ENCODE peak calls at places on chromosomes 6 and 20, in four cellular contexts. T is ovary, Y is WTC11, Q is cardiac fibroblast. K is an unnamed sample.

GRCh38 chr6:169121013-169121412 is 132.6 kb downstream of the THBS2 start:
- DNase-seq in T (no peak), Y (no peak), Q (no peak), K (no peak)

GRCh38 chr6:4487538-4487937 is 288.7 kb upstream of the CDYL start:
- DNase-seq in Q (peak; percentile 42), Y (no peak), T (no peak), K (peak; percentile 35)

GRCh38 chr6:121590438-121590837 is 155.0 kb downstream of the GJA1 start:
- DNase-seq in Y (no peak), T (no peak), Q (peak; percentile 80), K (no peak)

GRCh38 chr20:32970973-32971300 is 33.3 kb downstream of the SUN5 start:
- DNase-seq in T (no peak), Y (peak; percentile 9), Q (no peak), K (no peak)

GRCh38 chr6:141677598-141678211 is 455.0 kb upstream of the GJE1 start:
- DNase-seq in Q (peak; percentile 67), T (no peak), Y (no peak), K (no peak)

GRCh38 chr6:75968143-75968542 is 104.3 kb downstream of the IMPG1 start:
- DNase-seq in Y (no peak), T (no peak), Q (no peak), K (no peak)

GRCh38 chr20:21548390-21549035 is 34.6 kb upstream of the NKX2-2 start:
- DNase-seq in Y (no peak), Q (no peak), T (no peak), K (peak; percentile 77)

GRCh38 chr6:24520929-24521546 is 26.3 kb downstream of the ALDH5A1 start:
- DNase-seq in Q (peak; percentile 41), T (no peak), Y (peak; percentile 70), K (peak; percentile 59)

GRCh38 chr6:170132561-170132991 is 158.3 kb downstream of the DLL1 start:
- DNase-seq in Q (no peak), Y (no peak), T (no peak), K (no peak)

GRCh38 chr6:56764081-56764566 is 121.4 kb upstream of the DST start:
- DNase-seq in Q (peak; percentile 64), T (no peak), Y (no peak), K (no peak)
- TF ChIP-seq CTCF in Q (peak; percentile 60), T (no peak), Y (peak; percentile 17), K (no peak)

DNA sequence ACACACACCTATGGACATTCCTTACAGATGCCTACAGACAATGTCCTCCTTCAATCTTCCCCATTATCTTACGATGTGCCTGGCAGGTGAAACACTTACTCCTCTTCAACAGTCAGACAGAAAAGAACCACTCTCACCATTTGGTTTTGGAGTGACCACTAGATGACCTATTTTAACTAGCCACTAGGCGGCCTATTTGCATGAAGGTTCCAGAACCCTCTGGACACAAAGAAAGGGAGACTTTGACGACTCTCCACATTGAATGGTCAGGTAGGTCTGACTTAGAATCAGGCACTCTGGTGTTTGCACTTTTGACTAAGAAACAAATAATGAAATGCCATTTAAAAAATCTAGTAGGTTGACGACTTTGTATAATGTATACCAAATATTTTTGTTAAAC is 42.0 kb downstream of the PNLDC1 start:
- DNase-seq in Q (peak; percentile 34), T (no peak), Y (no peak), K (no peak)
- TF ChIP-seq CTCF in Q (peak; percentile 53), T (no peak), Y (no peak), K (peak; percentile 20)

DNA sequence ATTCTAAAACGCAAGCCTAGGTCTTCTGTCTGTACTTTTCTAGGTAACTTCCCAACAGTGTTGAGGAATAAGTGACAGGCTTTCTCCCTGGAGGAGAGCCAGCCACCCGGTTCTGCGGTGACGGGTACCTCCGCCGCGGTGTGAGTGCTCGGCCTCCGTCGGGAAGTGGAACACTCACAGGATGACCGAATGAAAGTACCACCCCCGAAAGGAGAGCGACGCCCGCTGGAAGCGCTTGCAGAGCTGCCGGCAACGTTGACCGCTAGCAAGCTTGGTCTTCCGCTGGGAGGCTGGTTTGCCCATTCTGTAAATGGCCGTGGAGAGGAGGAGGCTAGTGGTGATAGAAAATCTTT is 581 bp upstream of the TMEM242 start:
- DNase-seq in T (peak; percentile 78), Y (peak; percentile 76), Q (peak; percentile 83), K (peak; percentile 38)
- TF ChIP-seq CTCF in T (no peak), Y (no peak), Q (no peak), K (no peak)

DNA sequence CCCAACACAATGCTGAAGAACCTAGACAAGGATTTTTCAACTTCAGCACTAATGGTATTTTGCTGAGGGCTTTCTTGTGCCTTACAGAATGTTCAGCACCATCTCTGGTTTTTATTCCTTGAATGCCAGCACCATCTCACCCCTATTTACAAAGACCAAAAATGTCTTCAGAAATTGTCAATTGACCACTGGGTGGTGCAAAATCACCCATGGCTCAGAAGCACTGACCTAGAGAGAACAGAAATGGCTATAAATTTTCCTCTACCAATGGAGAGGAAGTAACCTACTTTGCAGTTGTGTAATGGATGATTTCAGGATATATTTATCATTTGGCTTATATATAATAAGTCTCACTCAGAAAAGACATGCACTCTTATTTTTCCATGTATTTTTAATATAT is 431.0 kb upstream of the IRAK1BP1 start:
- DNase-seq in Y (no peak), Q (peak; percentile 70), T (no peak), K (no peak)
- TF ChIP-seq CTCF in Y (no peak), Q (peak; percentile 46), T (no peak), K (no peak)

GRCh38 chr20:46913329-46914044 is 18.8 kb downstream of the EYA2 start:
- DNase-seq in T (no peak), Q (no peak), Y (no peak), K (no peak)
- TF ChIP-seq CTCF in T (no peak), Q (no peak), Y (no peak), K (no peak)

DNA sequence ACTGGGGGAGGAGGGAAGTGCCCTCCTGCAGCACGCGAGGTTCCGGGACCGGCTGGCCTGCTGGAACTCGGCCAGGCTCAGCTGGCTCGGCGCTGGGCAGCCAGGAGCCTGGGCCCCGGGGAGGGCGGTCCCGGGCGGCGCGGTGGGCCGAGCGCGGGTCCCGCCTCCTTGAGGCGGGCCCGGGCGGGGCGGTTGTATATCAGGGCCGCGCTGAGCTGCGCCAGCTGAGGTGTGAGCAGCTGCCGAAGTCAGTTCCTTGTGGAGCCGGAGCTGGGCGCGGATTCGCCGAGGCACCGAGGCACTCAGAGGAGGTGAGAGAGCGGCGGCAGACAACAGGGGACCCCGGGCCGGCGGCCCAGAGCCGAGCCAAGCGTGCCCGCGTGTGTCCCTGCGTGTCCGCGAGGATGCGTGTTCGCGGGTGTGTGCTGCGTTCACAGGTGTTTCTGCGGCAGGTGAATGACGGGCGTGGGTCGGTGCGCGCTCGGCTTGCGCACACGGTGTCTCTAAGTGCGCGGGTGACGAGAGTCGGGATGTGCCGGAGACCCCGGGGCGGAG is at the start of gene CDKN1A:
- DNase-seq in Q (peak; percentile 92), Y (peak; percentile 86), T (peak; percentile 91), K (peak; percentile 84)
- TF ChIP-seq CTCF in Q (no peak), Y (no peak), T (peak; percentile 9), K (no peak)

GRCh38 chr20:37941332-37941731 is 38.4 kb downstream of the VSTM2L start:
- DNase-seq in T (no peak), Q (no peak), Y (peak; percentile 50), K (no peak)
- TF ChIP-seq CTCF in T (no peak), Q (no peak), Y (peak; percentile 28), K (no peak)

K was measured in activated CD8-positive, alpha-beta T cell treated with anti-CD3 and anti-CD28 coated beads for 36 hours.